ENCODE peak calls at places on chromosomes 7 and 10, in nine cellular contexts. One of them, this sample, is unnamed.

GRCh38 chr7:12244694-12245093 is 33.6 kb downstream of the TMEM106B start:
- DNase-seq in fibroblast of the aortic adventitia: no peak
- DNase-seq in AG10803: no peak
- DNase-seq in nephron progenitor cell: no peak
- DNase-seq in astrocyte: no peak
- DNase-seq in T1000: no peak
- DNase-seq in brain microvascular endothelial cell: no peak
- DNase-seq in dorsolateral prefrontal cortex: no peak
- DNase-seq in ascending aorta: no peak
- DNase-seq in this sample: no peak

GRCh38 chr10:986137-986825 is 2.0 kb upstream of the GTPBP4 start:
- DNase-seq in AG10803: peak
- DNase-seq in brain microvascular endothelial cell: peak
- DNase-seq in dorsolateral prefrontal cortex: no peak
- DNase-seq in T1000: no peak
- DNase-seq in nephron progenitor cell: no peak
- DNase-seq in fibroblast of the aortic adventitia: peak
- DNase-seq in astrocyte: peak
- DNase-seq in ascending aorta: peak
- DNase-seq in this sample: no peak

GRCh38 chr10:62068464-62068863 is 167.0 kb downstream of the ARID5B start:
- DNase-seq in brain microvascular endothelial cell: no peak
- DNase-seq in nephron progenitor cell: no peak
- DNase-seq in dorsolateral prefrontal cortex: no peak
- DNase-seq in fibroblast of the aortic adventitia: no peak
- DNase-seq in ascending aorta: no peak
- DNase-seq in AG10803: no peak
- DNase-seq in astrocyte: no peak
- DNase-seq in T1000: no peak
- DNase-seq in this sample: no peak

GRCh38 chr7:130430841-130431713 is 9.7 kb downstream of the CEP41 start:
- DNase-seq in fibroblast of the aortic adventitia: peak
- DNase-seq in T1000: no peak
- DNase-seq in astrocyte: peak
- DNase-seq in dorsolateral prefrontal cortex: no peak
- DNase-seq in AG10803: peak
- DNase-seq in ascending aorta: no peak
- DNase-seq in nephron progenitor cell: peak
- DNase-seq in brain microvascular endothelial cell: peak
- DNase-seq in this sample: no peak

GRCh38 chr7:130994378-130995115 is 260.5 kb upstream of the KLF14 start:
- DNase-seq in dorsolateral prefrontal cortex: no peak
- DNase-seq in brain microvascular endothelial cell: no peak
- DNase-seq in nephron progenitor cell: no peak
- DNase-seq in fibroblast of the aortic adventitia: peak
- DNase-seq in T1000: no peak
- DNase-seq in ascending aorta: peak
- DNase-seq in astrocyte: peak
- DNase-seq in AG10803: no peak
- DNase-seq in this sample: no peak

GRCh38 chr7:100483101-100483727 is 513 bp upstream of the NYAP1 start:
- DNase-seq in fibroblast of the aortic adventitia: peak
- DNase-seq in brain microvascular endothelial cell: peak
- DNase-seq in astrocyte: no peak
- DNase-seq in ascending aorta: no peak
- DNase-seq in AG10803: peak
- DNase-seq in dorsolateral prefrontal cortex: peak
- DNase-seq in T1000: peak
- DNase-seq in nephron progenitor cell: peak
- DNase-seq in this sample: peak

GRCh38 chr7:5283421-5284303 is 919 bp downstream of the SLC29A4 start:
- DNase-seq in astrocyte: no peak
- DNase-seq in brain microvascular endothelial cell: no peak
- DNase-seq in AG10803: no peak
- DNase-seq in T1000: no peak
- DNase-seq in dorsolateral prefrontal cortex: peak
- DNase-seq in ascending aorta: no peak
- DNase-seq in fibroblast of the aortic adventitia: no peak
- DNase-seq in nephron progenitor cell: peak
- DNase-seq in this sample: peak

GRCh38 chr7:6422926-6423632 is 24.7 kb downstream of the DAGLB start:
- DNase-seq in dorsolateral prefrontal cortex: no peak
- DNase-seq in ascending aorta: no peak
- DNase-seq in fibroblast of the aortic adventitia: no peak
- DNase-seq in astrocyte: no peak
- DNase-seq in brain microvascular endothelial cell: no peak
- DNase-seq in T1000: no peak
- DNase-seq in AG10803: no peak
- DNase-seq in nephron progenitor cell: no peak
- DNase-seq in this sample: no peak

GRCh38 chr10:24871006-24871405 is 81.4 kb downstream of the PRTFDC1 start:
- DNase-seq in fibroblast of the aortic adventitia: peak
- DNase-seq in dorsolateral prefrontal cortex: no peak
- DNase-seq in nephron progenitor cell: no peak
- DNase-seq in astrocyte: no peak
- DNase-seq in ascending aorta: no peak
- DNase-seq in brain microvascular endothelial cell: no peak
- DNase-seq in T1000: no peak
- DNase-seq in AG10803: no peak
- DNase-seq in this sample: no peak

GRCh38 chr10:96675846-96676245 is 44.5 kb downstream of the PIK3AP1 start:
- DNase-seq in AG10803: no peak
- DNase-seq in T1000: no peak
- DNase-seq in brain microvascular endothelial cell: no peak
- DNase-seq in dorsolateral prefrontal cortex: no peak
- DNase-seq in nephron progenitor cell: no peak
- DNase-seq in fibroblast of the aortic adventitia: no peak
- DNase-seq in ascending aorta: no peak
- DNase-seq in astrocyte: no peak
- DNase-seq in this sample: no peak

GRCh38 chr7:45923818-45924217 is 2.7 kb upstream of the IGFBP3 start:
- DNase-seq in dorsolateral prefrontal cortex: no peak
- DNase-seq in AG10803: no peak
- DNase-seq in fibroblast of the aortic adventitia: no peak
- DNase-seq in ascending aorta: no peak
- DNase-seq in astrocyte: no peak
- DNase-seq in nephron progenitor cell: no peak
- DNase-seq in brain microvascular endothelial cell: no peak
- DNase-seq in T1000: no peak
- DNase-seq in this sample: no peak

GRCh38 chr10:86665868-86666267 is 2.4 kb upstream of the LDB3 start:
- DNase-seq in dorsolateral prefrontal cortex: peak
- DNase-seq in T1000: no peak
- DNase-seq in astrocyte: no peak
- DNase-seq in brain microvascular endothelial cell: no peak
- DNase-seq in ascending aorta: no peak
- DNase-seq in fibroblast of the aortic adventitia: no peak
- DNase-seq in nephron progenitor cell: no peak
- DNase-seq in AG10803: no peak
- DNase-seq in this sample: peak

GRCh38 chr7:10537764-10538163 is 435.9 kb upstream of the PHF14 start:
- DNase-seq in T1000: no peak
- DNase-seq in nephron progenitor cell: no peak
- DNase-seq in fibroblast of the aortic adventitia: no peak
- DNase-seq in astrocyte: no peak
- DNase-seq in AG10803: no peak
- DNase-seq in dorsolateral prefrontal cortex: no peak
- DNase-seq in ascending aorta: no peak
- DNase-seq in brain microvascular endothelial cell: no peak
- DNase-seq in this sample: no peak

GRCh38 chr10:78313636-78314035 is 280.0 kb downstream of the RPS24 start:
- DNase-seq in ascending aorta: peak
- DNase-seq in astrocyte: no peak
- DNase-seq in AG10803: no peak
- DNase-seq in dorsolateral prefrontal cortex: no peak
- DNase-seq in brain microvascular endothelial cell: no peak
- DNase-seq in fibroblast of the aortic adventitia: no peak
- DNase-seq in nephron progenitor cell: no peak
- DNase-seq in T1000: no peak
- DNase-seq in this sample: no peak

GRCh38 chr10:113961261-113961938 is 82.3 kb upstream of the ADRB1 start:
- DNase-seq in astrocyte: no peak
- DNase-seq in dorsolateral prefrontal cortex: no peak
- DNase-seq in brain microvascular endothelial cell: no peak
- DNase-seq in fibroblast of the aortic adventitia: no peak
- DNase-seq in T1000: no peak
- DNase-seq in nephron progenitor cell: no peak
- DNase-seq in AG10803: no peak
- DNase-seq in ascending aorta: no peak
- DNase-seq in this sample: no peak

GRCh38 chr10:124629410-124629809 is 114.8 kb downstream of the FAM53B start:
- DNase-seq in AG10803: peak
- DNase-seq in T1000: no peak
- DNase-seq in dorsolateral prefrontal cortex: peak
- DNase-seq in astrocyte: no peak
- DNase-seq in fibroblast of the aortic adventitia: peak
- DNase-seq in brain microvascular endothelial cell: no peak
- DNase-seq in ascending aorta: no peak
- DNase-seq in nephron progenitor cell: no peak
- DNase-seq in this sample: no peak

GRCh38 chr7:149701495-149702240 is 71.7 kb downstream of the ZNF467 start:
- DNase-seq in nephron progenitor cell: no peak
- DNase-seq in fibroblast of the aortic adventitia: no peak
- DNase-seq in dorsolateral prefrontal cortex: no peak
- DNase-seq in astrocyte: no peak
- DNase-seq in ascending aorta: no peak
- DNase-seq in brain microvascular endothelial cell: no peak
- DNase-seq in AG10803: no peak
- DNase-seq in T1000: no peak
- DNase-seq in this sample: no peak

GRCh38 chr7:55130554-55131198 is 111.9 kb downstream of the EGFR start:
- DNase-seq in nephron progenitor cell: peak
- DNase-seq in T1000: no peak
- DNase-seq in ascending aorta: peak
- DNase-seq in dorsolateral prefrontal cortex: no peak
- DNase-seq in fibroblast of the aortic adventitia: peak
- DNase-seq in brain microvascular endothelial cell: peak
- DNase-seq in AG10803: peak
- DNase-seq in astrocyte: peak
- DNase-seq in this sample: peak

GRCh38 chr10:14126697-14127440 is 203.9 kb downstream of the FRMD4A start:
- DNase-seq in nephron progenitor cell: no peak
- DNase-seq in AG10803: peak
- DNase-seq in brain microvascular endothelial cell: peak
- DNase-seq in dorsolateral prefrontal cortex: no peak
- DNase-seq in astrocyte: peak
- DNase-seq in ascending aorta: no peak
- DNase-seq in T1000: peak
- DNase-seq in fibroblast of the aortic adventitia: peak
- DNase-seq in this sample: no peak

GRCh38 chr7:34219153-34219552 is 313.8 kb downstream of the BMPER start:
- DNase-seq in nephron progenitor cell: no peak
- DNase-seq in T1000: no peak
- DNase-seq in AG10803: no peak
- DNase-seq in dorsolateral prefrontal cortex: no peak
- DNase-seq in fibroblast of the aortic adventitia: no peak
- DNase-seq in brain microvascular endothelial cell: no peak
- DNase-seq in ascending aorta: no peak
- DNase-seq in astrocyte: no peak
- DNase-seq in this sample: no peak

GRCh38 chr10:90813592-90814365 is 44.1 kb downstream of the HTR7 start:
- DNase-seq in ascending aorta: no peak
- DNase-seq in brain microvascular endothelial cell: no peak
- DNase-seq in fibroblast of the aortic adventitia: peak
- DNase-seq in nephron progenitor cell: no peak
- DNase-seq in AG10803: no peak
- DNase-seq in astrocyte: peak
- DNase-seq in T1000: no peak
- DNase-seq in dorsolateral prefrontal cortex: no peak
- DNase-seq in this sample: no peak

GRCh38 chr10:34581871-34582532 is 233.1 kb downstream of the PARD3 start:
- DNase-seq in AG10803: peak
- DNase-seq in T1000: no peak
- DNase-seq in brain microvascular endothelial cell: no peak
- DNase-seq in ascending aorta: no peak
- DNase-seq in fibroblast of the aortic adventitia: peak
- DNase-seq in nephron progenitor cell: no peak
- DNase-seq in dorsolateral prefrontal cortex: no peak
- DNase-seq in astrocyte: peak
- DNase-seq in this sample: no peak

GRCh38 chr7:70694357-70694908 is 437.5 kb upstream of the GALNT17 start:
- DNase-seq in brain microvascular endothelial cell: peak
- DNase-seq in dorsolateral prefrontal cortex: peak
- DNase-seq in ascending aorta: no peak
- DNase-seq in fibroblast of the aortic adventitia: peak
- DNase-seq in AG10803: peak
- DNase-seq in nephron progenitor cell: peak
- DNase-seq in T1000: no peak
- DNase-seq in astrocyte: peak
- DNase-seq in this sample: peak

GRCh38 chr7:149063481-149063880 is 27.0 kb downstream of the ZNF786 start:
- DNase-seq in astrocyte: no peak
- DNase-seq in brain microvascular endothelial cell: no peak
- DNase-seq in ascending aorta: no peak
- DNase-seq in dorsolateral prefrontal cortex: no peak
- DNase-seq in fibroblast of the aortic adventitia: no peak
- DNase-seq in AG10803: no peak
- DNase-seq in nephron progenitor cell: no peak
- DNase-seq in T1000: no peak
- DNase-seq in this sample: no peak

GRCh38 chr10:104582604-104582951 is 58.5 kb upstream of the SORCS3 start:
- DNase-seq in fibroblast of the aortic adventitia: no peak
- DNase-seq in astrocyte: peak
- DNase-seq in AG10803: no peak
- DNase-seq in dorsolateral prefrontal cortex: no peak
- DNase-seq in nephron progenitor cell: no peak
- DNase-seq in brain microvascular endothelial cell: no peak
- DNase-seq in T1000: peak
- DNase-seq in ascending aorta: no peak
- DNase-seq in this sample: no peak

GRCh38 chr7:6564091-6564770 is 13.0 kb upstream of the GRID2IP start:
- DNase-seq in T1000: no peak
- DNase-seq in AG10803: no peak
- DNase-seq in astrocyte: no peak
- DNase-seq in fibroblast of the aortic adventitia: peak
- DNase-seq in dorsolateral prefrontal cortex: peak
- DNase-seq in nephron progenitor cell: no peak
- DNase-seq in brain microvascular endothelial cell: no peak
- DNase-seq in ascending aorta: no peak
- DNase-seq in this sample: no peak

GRCh38 chr7:86908948-86909347 is 150.5 kb downstream of the ELAPOR2 start:
- DNase-seq in astrocyte: no peak
- DNase-seq in fibroblast of the aortic adventitia: peak
- DNase-seq in dorsolateral prefrontal cortex: no peak
- DNase-seq in T1000: no peak
- DNase-seq in nephron progenitor cell: peak
- DNase-seq in AG10803: no peak
- DNase-seq in brain microvascular endothelial cell: no peak
- DNase-seq in ascending aorta: no peak
- DNase-seq in this sample: no peak

GRCh38 chr7:5139998-5140397 is 50.0 kb upstream of the WIPI2 start:
- DNase-seq in astrocyte: no peak
- DNase-seq in ascending aorta: no peak
- DNase-seq in nephron progenitor cell: peak
- DNase-seq in fibroblast of the aortic adventitia: peak
- DNase-seq in T1000: no peak
- DNase-seq in brain microvascular endothelial cell: peak
- DNase-seq in AG10803: peak
- DNase-seq in dorsolateral prefrontal cortex: peak
- DNase-seq in this sample: peak

GRCh38 chr7:22561356-22561755 is 61.4 kb upstream of the STEAP1B start:
- DNase-seq in brain microvascular endothelial cell: peak
- DNase-seq in fibroblast of the aortic adventitia: peak
- DNase-seq in T1000: peak
- DNase-seq in dorsolateral prefrontal cortex: no peak
- DNase-seq in ascending aorta: peak
- DNase-seq in astrocyte: peak
- DNase-seq in nephron progenitor cell: peak
- DNase-seq in AG10803: peak
- DNase-seq in this sample: no peak

This sample was measured in neural crest cell.